ENCODE peak calls at places on chromosomes 7 and 10, in nine cellular contexts. One of them, this sample, is unnamed.

GRCh38 chr7:7417414-7417813 is 118.3 kb downstream of the COL28A1 start:
- DNase-seq in B cell: no peak
- DNase-seq in HS-5: no peak
- DNase-seq in tibial artery: no peak
- DNase-seq in naive thymus-derived CD8-positive, alpha-beta T cell: no peak
- DNase-seq in MCF 10A: no peak
- DNase-seq in effector memory CD8-positive, alpha-beta T cell: no peak
- DNase-seq in mucosa of gallbladder: no peak
- DNase-seq in neural crest cell: no peak
- DNase-seq in this sample: no peak

GRCh38 chr10:30422981-30423654 is 10.9 kb upstream of the MAP3K8 start:
- DNase-seq in B cell: no peak
- DNase-seq in HS-5: no peak
- DNase-seq in tibial artery: peak; percentile 77
- DNase-seq in naive thymus-derived CD8-positive, alpha-beta T cell: no peak
- DNase-seq in MCF 10A: peak; percentile 76
- DNase-seq in effector memory CD8-positive, alpha-beta T cell: no peak
- DNase-seq in mucosa of gallbladder: peak; percentile 47
- DNase-seq in neural crest cell: no peak
- DNase-seq in this sample: no peak

GRCh38 chr10:11018830-11019692 is 1.4 kb downstream of the CELF2 start:
- DNase-seq in B cell: no peak
- DNase-seq in HS-5: no peak
- DNase-seq in tibial artery: no peak
- DNase-seq in naive thymus-derived CD8-positive, alpha-beta T cell: no peak
- DNase-seq in MCF 10A: no peak
- DNase-seq in effector memory CD8-positive, alpha-beta T cell: no peak
- DNase-seq in mucosa of gallbladder: no peak
- DNase-seq in neural crest cell: no peak
- DNase-seq in this sample: no peak

GRCh38 chr10:110460111-110460809 is 37.4 kb upstream of the DUSP5 start:
- DNase-seq in B cell: peak; percentile 48
- DNase-seq in HS-5: no peak
- DNase-seq in tibial artery: no peak
- DNase-seq in naive thymus-derived CD8-positive, alpha-beta T cell: no peak
- DNase-seq in MCF 10A: peak; percentile 77
- DNase-seq in effector memory CD8-positive, alpha-beta T cell: peak; percentile 19
- DNase-seq in mucosa of gallbladder: peak; percentile 56
- DNase-seq in neural crest cell: no peak
- DNase-seq in this sample: no peak

GRCh38 chr7:46545790-46546189 is 624.7 kb upstream of the IGFBP3 start:
- DNase-seq in B cell: no peak
- DNase-seq in HS-5: peak; percentile 92
- DNase-seq in tibial artery: no peak
- DNase-seq in naive thymus-derived CD8-positive, alpha-beta T cell: no peak
- DNase-seq in MCF 10A: peak; percentile 79
- DNase-seq in effector memory CD8-positive, alpha-beta T cell: no peak
- DNase-seq in mucosa of gallbladder: no peak
- DNase-seq in neural crest cell: no peak
- DNase-seq in this sample: no peak

GRCh38 chr10:99784025-99784730 is 1.7 kb downstream of the ABCC2 start:
- DNase-seq in B cell: no peak
- DNase-seq in HS-5: no peak
- DNase-seq in tibial artery: no peak
- DNase-seq in naive thymus-derived CD8-positive, alpha-beta T cell: no peak
- DNase-seq in MCF 10A: peak; percentile 83
- DNase-seq in effector memory CD8-positive, alpha-beta T cell: no peak
- DNase-seq in mucosa of gallbladder: peak; percentile 43
- DNase-seq in neural crest cell: no peak
- DNase-seq in this sample: no peak

GRCh38 chr7:40597517-40597916 is 462.7 kb downstream of the SUGCT start:
- DNase-seq in B cell: no peak
- DNase-seq in HS-5: no peak
- DNase-seq in tibial artery: no peak
- DNase-seq in naive thymus-derived CD8-positive, alpha-beta T cell: no peak
- DNase-seq in MCF 10A: no peak
- DNase-seq in effector memory CD8-positive, alpha-beta T cell: no peak
- DNase-seq in mucosa of gallbladder: no peak
- DNase-seq in neural crest cell: no peak
- DNase-seq in this sample: no peak

GRCh38 chr7:93315896-93316295 is 83.7 kb downstream of the VPS50 start:
- DNase-seq in B cell: no peak
- DNase-seq in HS-5: no peak
- DNase-seq in tibial artery: no peak
- DNase-seq in naive thymus-derived CD8-positive, alpha-beta T cell: no peak
- DNase-seq in MCF 10A: no peak
- DNase-seq in effector memory CD8-positive, alpha-beta T cell: no peak
- DNase-seq in mucosa of gallbladder: no peak
- DNase-seq in neural crest cell: no peak
- DNase-seq in this sample: no peak

GRCh38 chr10:112446055-112446854 is 459 bp downstream of the ZDHHC6 start:
- DNase-seq in B cell: no peak
- DNase-seq in HS-5: no peak
- DNase-seq in tibial artery: no peak
- DNase-seq in naive thymus-derived CD8-positive, alpha-beta T cell: no peak
- DNase-seq in MCF 10A: peak; percentile 19
- DNase-seq in effector memory CD8-positive, alpha-beta T cell: no peak
- DNase-seq in mucosa of gallbladder: no peak
- DNase-seq in neural crest cell: no peak
- DNase-seq in this sample: peak; percentile 10

GRCh38 chr10:51389415-51390342 is 309.7 kb downstream of the CSTF2T start:
- DNase-seq in B cell: peak; percentile 31
- DNase-seq in HS-5: peak; percentile 97
- DNase-seq in tibial artery: no peak
- DNase-seq in naive thymus-derived CD8-positive, alpha-beta T cell: peak; percentile 10
- DNase-seq in MCF 10A: peak; percentile 64
- DNase-seq in effector memory CD8-positive, alpha-beta T cell: peak; percentile 3
- DNase-seq in mucosa of gallbladder: no peak
- DNase-seq in neural crest cell: peak; percentile 42
- DNase-seq in this sample: no peak

GRCh38 chr10:71981868-71982230 is 17.7 kb downstream of the CHST3 start:
- DNase-seq in B cell: no peak
- DNase-seq in HS-5: no peak
- DNase-seq in tibial artery: no peak
- DNase-seq in naive thymus-derived CD8-positive, alpha-beta T cell: no peak
- DNase-seq in MCF 10A: no peak
- DNase-seq in effector memory CD8-positive, alpha-beta T cell: no peak
- DNase-seq in mucosa of gallbladder: no peak
- DNase-seq in neural crest cell: no peak
- DNase-seq in this sample: no peak

GRCh38 chr7:159068893-159069448 is 75.7 kb downstream of the VIPR2 start:
- DNase-seq in B cell: no peak
- DNase-seq in HS-5: no peak
- DNase-seq in tibial artery: peak; percentile 61
- DNase-seq in naive thymus-derived CD8-positive, alpha-beta T cell: no peak
- DNase-seq in MCF 10A: no peak
- DNase-seq in effector memory CD8-positive, alpha-beta T cell: no peak
- DNase-seq in mucosa of gallbladder: no peak
- DNase-seq in neural crest cell: no peak
- DNase-seq in this sample: no peak

GRCh38 chr10:42865716-42866114 is 83.1 kb downstream of the BMS1 start:
- DNase-seq in B cell: no peak
- DNase-seq in HS-5: no peak
- DNase-seq in tibial artery: no peak
- DNase-seq in naive thymus-derived CD8-positive, alpha-beta T cell: no peak
- DNase-seq in MCF 10A: no peak
- DNase-seq in effector memory CD8-positive, alpha-beta T cell: no peak
- DNase-seq in mucosa of gallbladder: no peak
- DNase-seq in neural crest cell: no peak
- DNase-seq in this sample: no peak

GRCh38 chr10:32190890-32191491 is 134.8 kb upstream of the KIF5B start:
- DNase-seq in B cell: peak; percentile 39
- DNase-seq in HS-5: no peak
- DNase-seq in tibial artery: no peak
- DNase-seq in naive thymus-derived CD8-positive, alpha-beta T cell: no peak
- DNase-seq in MCF 10A: peak; percentile 56
- DNase-seq in effector memory CD8-positive, alpha-beta T cell: peak; percentile 9
- DNase-seq in mucosa of gallbladder: no peak
- DNase-seq in neural crest cell: no peak
- DNase-seq in this sample: peak; percentile 32

GRCh38 chr7:140327261-140327661 is 71.1 kb downstream of the SLC37A3 start:
- DNase-seq in B cell: no peak
- DNase-seq in HS-5: no peak
- DNase-seq in tibial artery: no peak
- DNase-seq in naive thymus-derived CD8-positive, alpha-beta T cell: no peak
- DNase-seq in MCF 10A: no peak
- DNase-seq in effector memory CD8-positive, alpha-beta T cell: no peak
- DNase-seq in mucosa of gallbladder: no peak
- DNase-seq in neural crest cell: no peak
- DNase-seq in this sample: no peak

GRCh38 chr10:128165536-128165935 is 39.3 kb upstream of the MKI67 start:
- DNase-seq in B cell: no peak
- DNase-seq in HS-5: no peak
- DNase-seq in tibial artery: no peak
- DNase-seq in naive thymus-derived CD8-positive, alpha-beta T cell: no peak
- DNase-seq in MCF 10A: no peak
- DNase-seq in effector memory CD8-positive, alpha-beta T cell: no peak
- DNase-seq in mucosa of gallbladder: no peak
- DNase-seq in neural crest cell: no peak
- DNase-seq in this sample: no peak

GRCh38 chr7:16847381-16847860 is 34.4 kb downstream of the AGR3 start:
- DNase-seq in B cell: no peak
- DNase-seq in HS-5: no peak
- DNase-seq in tibial artery: no peak
- DNase-seq in naive thymus-derived CD8-positive, alpha-beta T cell: no peak
- DNase-seq in MCF 10A: peak; percentile 16
- DNase-seq in effector memory CD8-positive, alpha-beta T cell: no peak
- DNase-seq in mucosa of gallbladder: peak; percentile 57
- DNase-seq in neural crest cell: no peak
- DNase-seq in this sample: no peak

GRCh38 chr7:132930881-132931280 is 151.0 kb downstream of the CHCHD3 start:
- DNase-seq in B cell: no peak
- DNase-seq in HS-5: no peak
- DNase-seq in tibial artery: no peak
- DNase-seq in naive thymus-derived CD8-positive, alpha-beta T cell: no peak
- DNase-seq in MCF 10A: peak; percentile 7
- DNase-seq in effector memory CD8-positive, alpha-beta T cell: no peak
- DNase-seq in mucosa of gallbladder: no peak
- DNase-seq in neural crest cell: no peak
- DNase-seq in this sample: no peak

GRCh38 chr10:99396471-99396870 is 34.0 kb downstream of the GOT1 start:
- DNase-seq in B cell: no peak
- DNase-seq in HS-5: peak; percentile 65
- DNase-seq in tibial artery: no peak
- DNase-seq in naive thymus-derived CD8-positive, alpha-beta T cell: no peak
- DNase-seq in MCF 10A: no peak
- DNase-seq in effector memory CD8-positive, alpha-beta T cell: no peak
- DNase-seq in mucosa of gallbladder: no peak
- DNase-seq in neural crest cell: no peak
- DNase-seq in this sample: no peak

GRCh38 chr10:7411671-7412481 is 1.0 kb upstream of the SFMBT2 start:
- DNase-seq in B cell: peak; percentile 40
- DNase-seq in HS-5: no peak
- DNase-seq in tibial artery: no peak
- DNase-seq in naive thymus-derived CD8-positive, alpha-beta T cell: peak; percentile 25
- DNase-seq in MCF 10A: no peak
- DNase-seq in effector memory CD8-positive, alpha-beta T cell: peak; percentile 19
- DNase-seq in mucosa of gallbladder: no peak
- DNase-seq in neural crest cell: no peak
- DNase-seq in this sample: no peak

GRCh38 chr7:158070222-158070920 is 517.3 kb downstream of the PTPRN2 start:
- DNase-seq in B cell: no peak
- DNase-seq in HS-5: no peak
- DNase-seq in tibial artery: no peak
- DNase-seq in naive thymus-derived CD8-positive, alpha-beta T cell: no peak
- DNase-seq in MCF 10A: no peak
- DNase-seq in effector memory CD8-positive, alpha-beta T cell: no peak
- DNase-seq in mucosa of gallbladder: no peak
- DNase-seq in neural crest cell: no peak
- DNase-seq in this sample: no peak

GRCh38 chr7:79410345-79410744 is 43.1 kb downstream of the MAGI2 start:
- DNase-seq in B cell: no peak
- DNase-seq in HS-5: no peak
- DNase-seq in tibial artery: no peak
- DNase-seq in naive thymus-derived CD8-positive, alpha-beta T cell: no peak
- DNase-seq in MCF 10A: no peak
- DNase-seq in effector memory CD8-positive, alpha-beta T cell: no peak
- DNase-seq in mucosa of gallbladder: no peak
- DNase-seq in neural crest cell: no peak
- DNase-seq in this sample: no peak

GRCh38 chr10:34310234-34310633 is 504.9 kb downstream of the PARD3 start:
- DNase-seq in B cell: no peak
- DNase-seq in HS-5: no peak
- DNase-seq in tibial artery: no peak
- DNase-seq in naive thymus-derived CD8-positive, alpha-beta T cell: no peak
- DNase-seq in MCF 10A: no peak
- DNase-seq in effector memory CD8-positive, alpha-beta T cell: no peak
- DNase-seq in mucosa of gallbladder: no peak
- DNase-seq in neural crest cell: no peak
- DNase-seq in this sample: no peak

GRCh38 chr10:76558996-76559888 is 1078.4 kb downstream of the KCNMA1 start:
- DNase-seq in B cell: no peak
- DNase-seq in HS-5: no peak
- DNase-seq in tibial artery: no peak
- DNase-seq in naive thymus-derived CD8-positive, alpha-beta T cell: no peak
- DNase-seq in MCF 10A: peak; percentile 38
- DNase-seq in effector memory CD8-positive, alpha-beta T cell: no peak
- DNase-seq in mucosa of gallbladder: no peak
- DNase-seq in neural crest cell: no peak
- DNase-seq in this sample: no peak

GRCh38 chr7:85806321-85806720 is 619.5 kb upstream of the SEMA3D start:
- DNase-seq in B cell: no peak
- DNase-seq in HS-5: no peak
- DNase-seq in tibial artery: no peak
- DNase-seq in naive thymus-derived CD8-positive, alpha-beta T cell: no peak
- DNase-seq in MCF 10A: no peak
- DNase-seq in effector memory CD8-positive, alpha-beta T cell: no peak
- DNase-seq in mucosa of gallbladder: no peak
- DNase-seq in neural crest cell: no peak
- DNase-seq in this sample: no peak

GRCh38 chr7:36153571-36154097 is 580 bp downstream of the EEPD1 start:
- DNase-seq in B cell: peak; percentile 62
- DNase-seq in HS-5: no peak
- DNase-seq in tibial artery: peak; percentile 75
- DNase-seq in naive thymus-derived CD8-positive, alpha-beta T cell: peak; percentile 19
- DNase-seq in MCF 10A: no peak
- DNase-seq in effector memory CD8-positive, alpha-beta T cell: no peak
- DNase-seq in mucosa of gallbladder: peak; percentile 34
- DNase-seq in neural crest cell: no peak
- DNase-seq in this sample: no peak

GRCh38 chr10:127426746-127427145 is 122.4 kb upstream of the NPS start:
- DNase-seq in B cell: no peak
- DNase-seq in HS-5: no peak
- DNase-seq in tibial artery: no peak
- DNase-seq in naive thymus-derived CD8-positive, alpha-beta T cell: no peak
- DNase-seq in MCF 10A: no peak
- DNase-seq in effector memory CD8-positive, alpha-beta T cell: no peak
- DNase-seq in mucosa of gallbladder: no peak
- DNase-seq in neural crest cell: no peak
- DNase-seq in this sample: no peak